ENCODE peak calls at places on chromosomes 6 and 20, in nine cellular contexts. V is T-cell; E is body of pancreas; P is PC-3; H is K562; J is lower lobe of right lung; Y is upper lobe of left lung; M is heart right ventricle; C is activated CD8-positive, alpha-beta memory T cell treated with anti-CD3 and anti-CD28 coated beads, Interleukin-2, amount 10 ng/mL, durations not matched to agents 7 days and 5 days. I is an unnamed sample.

GRCh38 chr6:110201141-110201848 is 21.1 kb downstream of the CDC40 start:
- ATAC-seq in V (no peak), E (no peak), P (no peak), H (peak; percentile 62), J (no peak), Y (no peak), M (no peak), C (no peak), I (no peak)

GRCh38 chr20:17843246-17844132 is 125.1 kb downstream of the SNX5 start:
- ATAC-seq in V (peak; percentile 79), E (peak; percentile 85), P (peak; percentile 92), H (no peak), J (peak; percentile 73), Y (peak; percentile 80), M (peak; percentile 58), C (peak; percentile 94), I (peak; percentile 32)

GRCh38 chr20:46348231-46348803 is 40.0 kb upstream of the CDH22 start:
- ATAC-seq in V (no peak), E (no peak), P (no peak), H (peak; percentile 39), J (no peak), Y (peak; percentile 59), M (peak; percentile 43), C (no peak), I (no peak)

GRCh38 chr20:50980071-50980681 is 21.6 kb downstream of the MOCS3 start:
- ATAC-seq in V (no peak), E (no peak), P (peak; percentile 75), H (peak; percentile 14), J (peak; percentile 64), Y (peak; percentile 82), M (peak; percentile 21), C (peak; percentile 47), I (peak; percentile 78)

GRCh38 chr6:122014961-122015360 is 384.5 kb upstream of the HSF2 start:
- ATAC-seq in V (no peak), E (no peak), P (no peak), H (no peak), J (no peak), Y (no peak), M (no peak), C (no peak), I (no peak)

GRCh38 chr6:167760979-167761793 is 65.5 kb upstream of the AFDN start:
- ATAC-seq in V (no peak), E (peak; percentile 65), P (no peak), H (no peak), J (peak; percentile 86), Y (peak; percentile 66), M (peak; percentile 75), C (no peak), I (peak; percentile 42)

GRCh38 chr20:10505320-10506226 is 70.5 kb downstream of the SLX4IP start:
- ATAC-seq in V (no peak), E (peak; percentile 36), P (peak; percentile 19), H (peak; percentile 72), J (peak; percentile 64), Y (peak; percentile 83), M (peak; percentile 70), C (no peak), I (peak; percentile 75)

GRCh38 chr6:54981276-54981609 is 134.7 kb downstream of the FAM83B start:
- ATAC-seq in V (no peak), E (no peak), P (peak; percentile 74), H (no peak), J (no peak), Y (no peak), M (no peak), C (no peak), I (peak; percentile 67)

GRCh38 chr20:49631074-49631716 is 63.3 kb upstream of the PTGIS start:
- ATAC-seq in V (no peak), E (peak; percentile 56), P (peak; percentile 16), H (peak; percentile 35), J (peak; percentile 82), Y (peak; percentile 43), M (no peak), C (no peak), I (peak; percentile 28)

GRCh38 chr6:167500961-167501360 is 176.1 kb downstream of the TTLL2 start:
- ATAC-seq in V (no peak), E (no peak), P (no peak), H (no peak), J (no peak), Y (no peak), M (no peak), C (no peak), I (no peak)

GRCh38 chr6:15977050-15977449 is 151.8 kb upstream of the MYLIP start:
- ATAC-seq in V (no peak), E (no peak), P (no peak), H (peak; percentile 89), J (no peak), Y (no peak), M (no peak), C (no peak), I (no peak)

GRCh38 chr6:133240511-133241087 is 558 bp upstream of the EYA4 start:
- ATAC-seq in V (no peak), E (peak; percentile 33), P (peak; percentile 72), H (no peak), J (peak; percentile 37), Y (peak; percentile 40), M (peak; percentile 60), C (no peak), I (no peak)

GRCh38 chr6:127458817-127459216 is 372 bp downstream of the KIAA0408 start:
- ATAC-seq in V (no peak), E (peak; percentile 60), P (peak; percentile 52), H (no peak), J (peak; percentile 81), Y (peak; percentile 91), M (peak; percentile 87), C (no peak), I (no peak)

GRCh38 chr6:8238772-8239683 is 136.7 kb upstream of the EEF1E1 start:
- ATAC-seq in V (no peak), E (no peak), P (no peak), H (no peak), J (no peak), Y (no peak), M (no peak), C (no peak), I (no peak)

GRCh38 chr20:47509104-47509661 is 7.5 kb downstream of the NCOA3 start:
- ATAC-seq in V (no peak), E (no peak), P (no peak), H (no peak), J (no peak), Y (no peak), M (no peak), C (peak; percentile 48), I (no peak)

GRCh38 chr6:56732517-56732916 is 89.8 kb upstream of the DST start:
- ATAC-seq in V (no peak), E (no peak), P (peak; percentile 58), H (no peak), J (no peak), Y (no peak), M (no peak), C (no peak), I (no peak)

GRCh38 chr20:8213270-8213669 is 81.2 kb downstream of the PLCB1 start:
- ATAC-seq in V (peak; percentile 9), E (no peak), P (no peak), H (no peak), J (no peak), Y (no peak), M (no peak), C (no peak), I (no peak)

GRCh38 chr6:37647765-37648085 is 50.0 kb downstream of the MDGA1 start:
- ATAC-seq in V (no peak), E (no peak), P (no peak), H (no peak), J (no peak), Y (no peak), M (no peak), C (no peak), I (no peak)

GRCh38 chr6:84764332-84765049 is at the start of gene TBX18:
- ATAC-seq in V (no peak), E (peak; percentile 79), P (no peak), H (peak; percentile 87), J (peak; percentile 77), Y (peak; percentile 93), M (peak; percentile 94), C (no peak), I (peak; percentile 95)

GRCh38 chr6:70379473-70380013 is 33.8 kb upstream of the FAM135A start:
- ATAC-seq in V (no peak), E (no peak), P (no peak), H (no peak), J (no peak), Y (no peak), M (no peak), C (no peak), I (no peak)

GRCh38 chr20:16475225-16475624 is 98.0 kb downstream of the KIF16B start:
- ATAC-seq in V (no peak), E (peak; percentile 78), P (peak; percentile 27), H (no peak), J (no peak), Y (peak; percentile 31), M (peak; percentile 43), C (no peak), I (no peak)

GRCh38 chr6:137968468-137968804 is 101.4 kb downstream of the TNFAIP3 start:
- ATAC-seq in V (no peak), E (no peak), P (no peak), H (no peak), J (peak; percentile 9), Y (no peak), M (no peak), C (no peak), I (no peak)

GRCh38 chr6:11493979-11494378 is 43.6 kb upstream of the TMEM170B start:
- ATAC-seq in V (no peak), E (no peak), P (no peak), H (no peak), J (no peak), Y (no peak), M (no peak), C (no peak), I (no peak)

GRCh38 chr6:76683985-76684384 is 611.5 kb upstream of the IMPG1 start:
- ATAC-seq in V (no peak), E (no peak), P (no peak), H (no peak), J (no peak), Y (no peak), M (no peak), C (no peak), I (no peak)

GRCh38 chr6:33935439-33936080 is 131.8 kb upstream of the MLN start:
- ATAC-seq in V (no peak), E (no peak), P (no peak), H (no peak), J (no peak), Y (no peak), M (no peak), C (no peak), I (no peak)

GRCh38 chr6:84093405-84094049 is 60.0 kb downstream of the MRAP2 start:
- ATAC-seq in V (no peak), E (no peak), P (no peak), H (peak; percentile 65), J (no peak), Y (no peak), M (no peak), C (no peak), I (peak; percentile 67)

I was measured in esophagus mucosa.